ENCODE peak calls at places on chromosome 2, in ten cellular contexts. E is M059J, A is T-helper 9 cell, U is choroid plexus epithelial cell, K is LHCN-M2, S is astrocyte, W is heart right ventricle, N is AG08396, H is GDM1, Z is stomach. J is an unnamed sample.

GRCh38 chr2:230795856-230796255 is 68.9 kb upstream of the ITM2C start:
- DNase-seq in E (no peak), A (no peak), U (no peak), K (no peak), S (no peak), W (no peak), N (no peak), H (no peak), Z (no peak), J (no peak)

GRCh38 chr2:104840916-104841315 is 13.0 kb upstream of the POU3F3 start:
- DNase-seq in E (no peak), A (no peak), U (no peak), K (no peak), S (no peak), W (no peak), N (no peak), H (no peak), Z (no peak), J (no peak)

GRCh38 chr2:30405266-30405592 is 41.8 kb upstream of the LCLAT1 start:
- DNase-seq in E (no peak), A (no peak), U (no peak), K (no peak), S (no peak), W (no peak), N (no peak), H (no peak), Z (no peak), J (no peak)

GRCh38 chr2:238220892-238221521 is 17.5 kb upstream of the ILKAP start:
- DNase-seq in E (no peak), A (no peak), U (peak), K (peak), S (peak), W (no peak), N (no peak), H (no peak), Z (no peak), J (no peak)

GRCh38 chr2:128415768-128416039 is 97.0 kb upstream of the HS6ST1 start:
- DNase-seq in E (no peak), A (no peak), U (no peak), K (no peak), S (no peak), W (no peak), N (no peak), H (no peak), Z (peak), J (no peak)

GRCh38 chr2:176491172-176491904 is 222.1 kb downstream of the MTX2 start:
- DNase-seq in E (peak), A (no peak), U (peak), K (peak), S (peak), W (peak), N (peak), H (no peak), Z (peak), J (no peak)

GRCh38 chr2:45458909-45459563 is 152.0 kb downstream of the SRBD1 start:
- DNase-seq in E (peak), A (no peak), U (peak), K (peak), S (peak), W (no peak), N (peak), H (peak), Z (peak), J (peak)

GRCh38 chr2:17101596-17101995 is 416.6 kb downstream of the RAD51AP2 start:
- DNase-seq in E (no peak), A (no peak), U (no peak), K (peak), S (peak), W (no peak), N (no peak), H (no peak), Z (no peak), J (no peak)

GRCh38 chr2:43132523-43133301 is 93.7 kb downstream of the ZFP36L2 start:
- DNase-seq in E (no peak), A (no peak), U (no peak), K (no peak), S (no peak), W (no peak), N (no peak), H (peak), Z (no peak), J (no peak)

GRCh38 chr2:127665267-127665893 is 9.9 kb downstream of the LIMS2 start:
- DNase-seq in E (no peak), A (no peak), U (no peak), K (no peak), S (no peak), W (no peak), N (no peak), H (no peak), Z (no peak), J (no peak)

GRCh38 chr2:142175917-142176316 is 45.1 kb upstream of the LRP1B start:
- DNase-seq in E (peak), A (no peak), U (peak), K (no peak), S (no peak), W (no peak), N (no peak), H (no peak), Z (no peak), J (no peak)

GRCh38 chr2:38748857-38749804 is 2.0 kb downstream of the SRSF7 start:
- DNase-seq in E (no peak), A (no peak), U (no peak), K (no peak), S (no peak), W (no peak), N (no peak), H (no peak), Z (no peak), J (no peak)

GRCh38 chr2:233047667-233048066 is 12.5 kb upstream of the INPP5D start:
- DNase-seq in E (no peak), A (no peak), U (no peak), K (no peak), S (no peak), W (no peak), N (no peak), H (no peak), Z (no peak), J (no peak)

GRCh38 chr2:197322729-197323720 is 12.4 kb upstream of the ANKRD44 start:
- DNase-seq in E (no peak), A (no peak), U (no peak), K (no peak), S (no peak), W (no peak), N (no peak), H (no peak), Z (no peak), J (no peak)

GRCh38 chr2:217099561-217099960 is 239.7 kb upstream of the TNP1 start:
- DNase-seq in E (peak), A (no peak), U (peak), K (peak), S (no peak), W (no peak), N (no peak), H (no peak), Z (no peak), J (no peak)

GRCh38 chr2:100571668-100572067 is 8.9 kb downstream of the PDCL3 start:
- DNase-seq in E (no peak), A (no peak), U (no peak), K (no peak), S (no peak), W (no peak), N (no peak), H (no peak), Z (no peak), J (no peak)

GRCh38 chr2:116696223-116696622 is 1118.3 kb upstream of the DDX18 start:
- DNase-seq in E (no peak), A (no peak), U (no peak), K (no peak), S (no peak), W (no peak), N (no peak), H (no peak), Z (no peak), J (no peak)

GRCh38 chr2:130851624-130852382 is 15.1 kb downstream of the ARHGEF4 start:
- DNase-seq in E (no peak), A (no peak), U (no peak), K (no peak), S (no peak), W (no peak), N (no peak), H (no peak), Z (no peak), J (no peak)

GRCh38 chr2:61536086-61536722 is 2.0 kb downstream of the XPO1 start:
- DNase-seq in E (peak), A (no peak), U (peak), K (peak), S (peak), W (peak), N (no peak), H (no peak), Z (no peak), J (peak)

GRCh38 chr2:43454791-43455190 is 141.0 kb downstream of the THADA start:
- DNase-seq in E (no peak), A (no peak), U (no peak), K (peak), S (no peak), W (no peak), N (no peak), H (no peak), Z (no peak), J (peak)

GRCh38 chr2:219022616-219023015 is 18.7 kb downstream of the CFAP65 start:
- DNase-seq in E (no peak), A (no peak), U (no peak), K (no peak), S (no peak), W (no peak), N (no peak), H (no peak), Z (no peak), J (no peak)

GRCh38 chr2:203893386-203893785 is 25.8 kb downstream of the CTLA4 start:
- DNase-seq in E (no peak), A (no peak), U (no peak), K (peak), S (no peak), W (peak), N (no peak), H (no peak), Z (no peak), J (no peak)

GRCh38 chr2:69211111-69211510 is 175.9 kb downstream of the GFPT1 start:
- DNase-seq in E (no peak), A (no peak), U (no peak), K (peak), S (no peak), W (no peak), N (no peak), H (no peak), Z (no peak), J (no peak)

GRCh38 chr2:199019898-199020507 is 437.7 kb downstream of the SATB2 start:
- DNase-seq in E (peak), A (no peak), U (peak), K (peak), S (peak), W (no peak), N (peak), H (no peak), Z (no peak), J (no peak)

GRCh38 chr2:111662039-111662740 is 221.8 kb downstream of the ANAPC1 start:
- DNase-seq in E (peak), A (no peak), U (peak), K (peak), S (peak), W (no peak), N (peak), H (no peak), Z (no peak), J (no peak)

GRCh38 chr2:26985807-26986206 is 15.4 kb downstream of the MAPRE3 start:
- DNase-seq in E (no peak), A (no peak), U (no peak), K (no peak), S (no peak), W (no peak), N (no peak), H (no peak), Z (no peak), J (no peak)

GRCh38 chr2:102442967-102443828 is 20.2 kb downstream of the IL18RAP start:
- DNase-seq in E (peak), A (peak), U (peak), K (no peak), S (peak), W (no peak), N (peak), H (peak), Z (no peak), J (peak)

GRCh38 chr2:73004889-73005596 is 66.5 kb downstream of the SFXN5 start:
- DNase-seq in E (no peak), A (no peak), U (no peak), K (no peak), S (no peak), W (no peak), N (no peak), H (no peak), Z (peak), J (no peak)

GRCh38 chr2:43269074-43269572 is 42.7 kb upstream of the ZFP36L2 start:
- DNase-seq in E (peak), A (no peak), U (peak), K (peak), S (peak), W (peak), N (peak), H (no peak), Z (peak), J (peak)

GRCh38 chr2:236568068-236568921 is 1.3 kb upstream of the ACKR3 start:
- DNase-seq in E (no peak), A (no peak), U (peak), K (no peak), S (no peak), W (peak), N (peak), H (no peak), Z (peak), J (peak)

GRCh38 chr2:106192752-106193490 is 1.2 kb downstream of the UXS1 start:
- DNase-seq in E (peak), A (peak), U (peak), K (peak), S (peak), W (no peak), N (peak), H (no peak), Z (no peak), J (peak)

GRCh38 chr2:104915107-104915793 is 61.3 kb downstream of the POU3F3 start:
- DNase-seq in E (no peak), A (no peak), U (no peak), K (no peak), S (no peak), W (no peak), N (no peak), H (no peak), Z (no peak), J (no peak)